ENCODE peak calls at places on chromosomes 13 and 19, in eight cellular contexts. One of them, this sample, is unnamed.

GRCh38 chr13:108249150-108249549 is 20.4 kb upstream of the TNFSF13B start:
- DNase-seq in GM20000: no peak
- DNase-seq in SW480: no peak
- DNase-seq in activated T-helper 1 cell treated with anti-CD3 and anti-CD28 coated beads, Interleukin-2, amount 50 U/mL, for 16 hours: no peak
- DNase-seq in GM04503: no peak
- DNase-seq in AG10803: no peak
- DNase-seq in EL: no peak
- DNase-seq in AG09309: no peak
- DNase-seq in this sample: no peak

GRCh38 chr13:93226623-93227279 is at the start of gene GPC6:
- DNase-seq in GM20000: no peak
- DNase-seq in EL: peak; percentile 88
- DNase-seq in AG10803: peak; percentile 94
- DNase-seq in GM04503: peak; percentile 86
- DNase-seq in AG09309: peak; percentile 88
- DNase-seq in SW480: no peak
- DNase-seq in activated T-helper 1 cell treated with anti-CD3 and anti-CD28 coated beads, Interleukin-2, amount 50 U/mL, for 16 hours: no peak
- DNase-seq in this sample: no peak

GRCh38 chr19:46489445-46490272 is 6.0 kb downstream of the PNMA8B start:
- DNase-seq in EL: peak; percentile 57
- DNase-seq in GM20000: no peak
- DNase-seq in AG10803: peak; percentile 68
- DNase-seq in GM04503: no peak
- DNase-seq in activated T-helper 1 cell treated with anti-CD3 and anti-CD28 coated beads, Interleukin-2, amount 50 U/mL, for 16 hours: no peak
- DNase-seq in SW480: no peak
- DNase-seq in AG09309: no peak
- DNase-seq in this sample: no peak

GRCh38 chr19:46134527-46134926 is 10.0 kb upstream of the IGFL3 start:
- DNase-seq in SW480: peak; percentile 14
- DNase-seq in EL: no peak
- DNase-seq in AG10803: peak; percentile 40
- DNase-seq in AG09309: no peak
- DNase-seq in GM04503: no peak
- DNase-seq in activated T-helper 1 cell treated with anti-CD3 and anti-CD28 coated beads, Interleukin-2, amount 50 U/mL, for 16 hours: no peak
- DNase-seq in GM20000: no peak
- DNase-seq in this sample: no peak

GRCh38 chr13:28750187-28751045 is 31.6 kb upstream of the SLC46A3 start:
- DNase-seq in SW480: no peak
- DNase-seq in AG09309: no peak
- DNase-seq in AG10803: peak; percentile 46
- DNase-seq in GM04503: no peak
- DNase-seq in GM20000: no peak
- DNase-seq in activated T-helper 1 cell treated with anti-CD3 and anti-CD28 coated beads, Interleukin-2, amount 50 U/mL, for 16 hours: no peak
- DNase-seq in EL: no peak
- DNase-seq in this sample: no peak

GRCh38 chr13:21034602-21035190 is 26.7 kb downstream of the LATS2 start:
- DNase-seq in SW480: no peak
- DNase-seq in GM04503: no peak
- DNase-seq in EL: no peak
- DNase-seq in AG09309: no peak
- DNase-seq in activated T-helper 1 cell treated with anti-CD3 and anti-CD28 coated beads, Interleukin-2, amount 50 U/mL, for 16 hours: no peak
- DNase-seq in GM20000: peak; percentile 38
- DNase-seq in AG10803: no peak
- DNase-seq in this sample: no peak

GRCh38 chr13:38957794-38958592 is 32.6 kb downstream of the STOML3 start:
- DNase-seq in GM20000: no peak
- DNase-seq in EL: no peak
- DNase-seq in GM04503: no peak
- DNase-seq in AG10803: no peak
- DNase-seq in SW480: no peak
- DNase-seq in AG09309: no peak
- DNase-seq in activated T-helper 1 cell treated with anti-CD3 and anti-CD28 coated beads, Interleukin-2, amount 50 U/mL, for 16 hours: no peak
- DNase-seq in this sample: no peak

GRCh38 chr19:41925208-41926003 is 2.8 kb downstream of the ERFL start:
- DNase-seq in AG09309: no peak
- DNase-seq in SW480: no peak
- DNase-seq in activated T-helper 1 cell treated with anti-CD3 and anti-CD28 coated beads, Interleukin-2, amount 50 U/mL, for 16 hours: no peak
- DNase-seq in GM04503: no peak
- DNase-seq in EL: no peak
- DNase-seq in AG10803: no peak
- DNase-seq in GM20000: no peak
- DNase-seq in this sample: no peak

GRCh38 chr19:36051637-36052036 is 2.4 kb downstream of the THAP8 start:
- DNase-seq in activated T-helper 1 cell treated with anti-CD3 and anti-CD28 coated beads, Interleukin-2, amount 50 U/mL, for 16 hours: no peak
- DNase-seq in EL: no peak
- DNase-seq in SW480: no peak
- DNase-seq in AG10803: no peak
- DNase-seq in GM04503: no peak
- DNase-seq in GM20000: no peak
- DNase-seq in AG09309: no peak
- DNase-seq in this sample: no peak

GRCh38 chr19:6287269-6287885 is 7.6 kb upstream of the MLLT1 start:
- DNase-seq in GM04503: no peak
- DNase-seq in AG10803: no peak
- DNase-seq in activated T-helper 1 cell treated with anti-CD3 and anti-CD28 coated beads, Interleukin-2, amount 50 U/mL, for 16 hours: no peak
- DNase-seq in EL: no peak
- DNase-seq in AG09309: no peak
- DNase-seq in GM20000: no peak
- DNase-seq in SW480: no peak
- DNase-seq in this sample: no peak

GRCh38 chr19:47699360-47699917 is 13.8 kb upstream of the EHD2 start:
- DNase-seq in AG10803: no peak
- DNase-seq in EL: peak; percentile 39
- DNase-seq in GM20000: peak; percentile 92
- DNase-seq in GM04503: no peak
- DNase-seq in activated T-helper 1 cell treated with anti-CD3 and anti-CD28 coated beads, Interleukin-2, amount 50 U/mL, for 16 hours: peak; percentile 37
- DNase-seq in AG09309: no peak
- DNase-seq in SW480: peak; percentile 44
- DNase-seq in this sample: no peak

GRCh38 chr19:56821675-56822074 is 18.9 kb downstream of the PEG3 start:
- DNase-seq in EL: no peak
- DNase-seq in GM04503: no peak
- DNase-seq in SW480: no peak
- DNase-seq in activated T-helper 1 cell treated with anti-CD3 and anti-CD28 coated beads, Interleukin-2, amount 50 U/mL, for 16 hours: no peak
- DNase-seq in AG10803: no peak
- DNase-seq in AG09309: no peak
- DNase-seq in GM20000: no peak
- DNase-seq in this sample: no peak

GRCh38 chr13:74301200-74302063 is 167.2 kb upstream of the KLF12 start:
- DNase-seq in AG09309: no peak
- DNase-seq in SW480: no peak
- DNase-seq in GM20000: no peak
- DNase-seq in AG10803: no peak
- DNase-seq in activated T-helper 1 cell treated with anti-CD3 and anti-CD28 coated beads, Interleukin-2, amount 50 U/mL, for 16 hours: no peak
- DNase-seq in EL: peak; percentile 46
- DNase-seq in GM04503: no peak
- DNase-seq in this sample: no peak

GRCh38 chr19:33096005-33096404 is 15.0 kb downstream of the GPATCH1 start:
- DNase-seq in AG10803: no peak
- DNase-seq in AG09309: no peak
- DNase-seq in SW480: peak; percentile 68
- DNase-seq in GM20000: no peak
- DNase-seq in activated T-helper 1 cell treated with anti-CD3 and anti-CD28 coated beads, Interleukin-2, amount 50 U/mL, for 16 hours: no peak
- DNase-seq in GM04503: no peak
- DNase-seq in EL: no peak
- DNase-seq in this sample: no peak

GRCh38 chr13:108980237-108980636 is 350.8 kb downstream of the MYO16 start:
- DNase-seq in GM20000: no peak
- DNase-seq in activated T-helper 1 cell treated with anti-CD3 and anti-CD28 coated beads, Interleukin-2, amount 50 U/mL, for 16 hours: no peak
- DNase-seq in EL: no peak
- DNase-seq in GM04503: no peak
- DNase-seq in AG09309: no peak
- DNase-seq in SW480: no peak
- DNase-seq in AG10803: no peak
- DNase-seq in this sample: no peak

GRCh38 chr13:41643502-41643901 is 186.2 kb downstream of the RGCC start:
- DNase-seq in EL: no peak
- DNase-seq in GM04503: no peak
- DNase-seq in SW480: no peak
- DNase-seq in activated T-helper 1 cell treated with anti-CD3 and anti-CD28 coated beads, Interleukin-2, amount 50 U/mL, for 16 hours: no peak
- DNase-seq in AG10803: no peak
- DNase-seq in AG09309: no peak
- DNase-seq in GM20000: no peak
- DNase-seq in this sample: no peak

GRCh38 chr13:112448621-112449544 is 72.7 kb downstream of the SPACA7 start:
- DNase-seq in AG10803: no peak
- DNase-seq in activated T-helper 1 cell treated with anti-CD3 and anti-CD28 coated beads, Interleukin-2, amount 50 U/mL, for 16 hours: no peak
- DNase-seq in EL: no peak
- DNase-seq in GM04503: no peak
- DNase-seq in GM20000: no peak
- DNase-seq in AG09309: no peak
- DNase-seq in SW480: no peak
- DNase-seq in this sample: no peak

GRCh38 chr13:24995225-24995804 is 100.6 kb upstream of the PABPC3 start:
- DNase-seq in AG09309: peak; percentile 56
- DNase-seq in GM20000: peak; percentile 67
- DNase-seq in AG10803: peak; percentile 86
- DNase-seq in SW480: peak; percentile 85
- DNase-seq in GM04503: peak; percentile 27
- DNase-seq in EL: peak; percentile 75
- DNase-seq in activated T-helper 1 cell treated with anti-CD3 and anti-CD28 coated beads, Interleukin-2, amount 50 U/mL, for 16 hours: peak; percentile 12
- DNase-seq in this sample: no peak

GRCh38 chr19:46972301-46972700 is 47.3 kb upstream of the NPAS1 start:
- DNase-seq in activated T-helper 1 cell treated with anti-CD3 and anti-CD28 coated beads, Interleukin-2, amount 50 U/mL, for 16 hours: no peak
- DNase-seq in SW480: no peak
- DNase-seq in GM20000: no peak
- DNase-seq in EL: no peak
- DNase-seq in AG09309: no peak
- DNase-seq in AG10803: peak; percentile 92
- DNase-seq in GM04503: peak; percentile 64
- DNase-seq in this sample: no peak

GRCh38 chr13:50257646-50258045 is 242.4 kb downstream of the KCNRG start:
- DNase-seq in SW480: no peak
- DNase-seq in GM04503: no peak
- DNase-seq in EL: no peak
- DNase-seq in activated T-helper 1 cell treated with anti-CD3 and anti-CD28 coated beads, Interleukin-2, amount 50 U/mL, for 16 hours: no peak
- DNase-seq in AG09309: no peak
- DNase-seq in GM20000: no peak
- DNase-seq in AG10803: no peak
- DNase-seq in this sample: no peak

GRCh38 chr19:48452656-48453480 is 2.5 kb upstream of the KCNJ14 start:
- DNase-seq in AG10803: no peak
- DNase-seq in activated T-helper 1 cell treated with anti-CD3 and anti-CD28 coated beads, Interleukin-2, amount 50 U/mL, for 16 hours: no peak
- DNase-seq in SW480: no peak
- DNase-seq in GM04503: no peak
- DNase-seq in GM20000: no peak
- DNase-seq in AG09309: no peak
- DNase-seq in EL: no peak
- DNase-seq in this sample: no peak

GRCh38 chr19:4970558-4971423 is 1.9 kb downstream of the KDM4B start:
- DNase-seq in AG09309: no peak
- DNase-seq in GM04503: no peak
- DNase-seq in SW480: no peak
- DNase-seq in AG10803: no peak
- DNase-seq in EL: peak; percentile 36
- DNase-seq in activated T-helper 1 cell treated with anti-CD3 and anti-CD28 coated beads, Interleukin-2, amount 50 U/mL, for 16 hours: no peak
- DNase-seq in GM20000: no peak
- DNase-seq in this sample: no peak

GRCh38 chr13:95185851-95186250 is 115.4 kb downstream of the ABCC4 start:
- DNase-seq in GM04503: no peak
- DNase-seq in activated T-helper 1 cell treated with anti-CD3 and anti-CD28 coated beads, Interleukin-2, amount 50 U/mL, for 16 hours: peak; percentile 17
- DNase-seq in SW480: no peak
- DNase-seq in EL: no peak
- DNase-seq in AG09309: no peak
- DNase-seq in GM20000: no peak
- DNase-seq in AG10803: no peak
- DNase-seq in this sample: no peak

GRCh38 chr13:99124046-99124400 is 76.6 kb upstream of the UBAC2 start:
- DNase-seq in GM20000: no peak
- DNase-seq in AG10803: no peak
- DNase-seq in SW480: no peak
- DNase-seq in EL: no peak
- DNase-seq in activated T-helper 1 cell treated with anti-CD3 and anti-CD28 coated beads, Interleukin-2, amount 50 U/mL, for 16 hours: no peak
- DNase-seq in GM04503: no peak
- DNase-seq in AG09309: no peak
- DNase-seq in this sample: no peak

GRCh38 chr13:42038661-42039456 is 9.6 kb upstream of the DGKH start:
- DNase-seq in EL: no peak
- DNase-seq in GM20000: no peak
- DNase-seq in activated T-helper 1 cell treated with anti-CD3 and anti-CD28 coated beads, Interleukin-2, amount 50 U/mL, for 16 hours: no peak
- DNase-seq in GM04503: no peak
- DNase-seq in AG09309: no peak
- DNase-seq in SW480: no peak
- DNase-seq in AG10803: peak; percentile 45
- DNase-seq in this sample: no peak

GRCh38 chr13:99892189-99892588 is 79.4 kb downstream of the ZIC5 start:
- DNase-seq in EL: no peak
- DNase-seq in AG10803: no peak
- DNase-seq in GM20000: no peak
- DNase-seq in activated T-helper 1 cell treated with anti-CD3 and anti-CD28 coated beads, Interleukin-2, amount 50 U/mL, for 16 hours: no peak
- DNase-seq in SW480: peak; percentile 23
- DNase-seq in AG09309: no peak
- DNase-seq in GM04503: no peak
- DNase-seq in this sample: no peak

GRCh38 chr19:10392120-10392519 is 11.2 kb downstream of the CDC37 start:
- DNase-seq in SW480: no peak
- DNase-seq in GM04503: no peak
- DNase-seq in AG09309: no peak
- DNase-seq in EL: no peak
- DNase-seq in AG10803: no peak
- DNase-seq in GM20000: no peak
- DNase-seq in activated T-helper 1 cell treated with anti-CD3 and anti-CD28 coated beads, Interleukin-2, amount 50 U/mL, for 16 hours: no peak
- DNase-seq in this sample: no peak